ENCODE peak calls at places on chromosomes 4 and X, in four cellular contexts. Y, K, E and O are unnamed samples.

GRCh38 chrX:123771449-123772064 is 38.7 kb upstream of the THOC2 start:
- DNase-seq in Y (no peak), K (no peak), E (no peak), O (no peak)

GRCh38 chr4:38310446-38311043 is 350.3 kb downstream of the PTTG2 start:
- DNase-seq in E (no peak), Y (no peak), K (no peak), O (no peak)

GRCh38 chr4:77695769-77696168 is 90.1 kb downstream of the CXCL13 start:
- DNase-seq in E (no peak), Y (peak), K (peak), O (no peak)

GRCh38 chr4:119337010-119337409 is 15.1 kb upstream of the FABP2 start:
- DNase-seq in E (no peak), Y (peak), K (peak), O (no peak)

GRCh38 chr4:64738240-64738639 is 329.0 kb upstream of the TECRL start:
- DNase-seq in K (no peak), E (no peak), Y (no peak), O (no peak)

GRCh38 chrX:1327651-1328304 is 8.8 kb upstream of the IL3RA start:
- DNase-seq in E (peak), K (no peak), Y (no peak), O (no peak)

GRCh38 chr4:2829933-2830451 is 13.7 kb upstream of the ADD1 start:
- DNase-seq in K (no peak), E (no peak), Y (no peak), O (no peak)

GRCh38 chr4:182338731-182339130 is 95.5 kb downstream of the TENM3 start:
- DNase-seq in E (no peak), Y (no peak), K (no peak), O (no peak)

GRCh38 chr4:153151535-153152452 is 52.4 kb upstream of the TRIM2 start:
- DNase-seq in E (peak), K (no peak), Y (peak), O (peak)

GRCh38 chr4:20368926-20369325 is 117.2 kb downstream of the SLIT2 start:
- DNase-seq in E (no peak), K (peak), Y (peak), O (no peak)

GRCh38 chr4:139934336-139934735 is 219.6 kb downstream of the MAML3 start:
- DNase-seq in Y (no peak), K (peak), E (no peak), O (no peak)

GRCh38 chrX:13898603-13899002 is 81.7 kb upstream of the GPM6B start:
- DNase-seq in Y (no peak), K (peak), E (no peak), O (no peak)

GRCh38 chr4:142144813-142145212 is 508.4 kb downstream of the IL15 start:
- DNase-seq in K (no peak), E (no peak), Y (no peak), O (no peak)

GRCh38 chr4:23097251-23097650 is 404.5 kb downstream of the GBA3 start:
- DNase-seq in K (peak), E (no peak), Y (peak), O (no peak)

GRCh38 chr4:144399927-144400326 is 246.0 kb upstream of the HHIP start:
- DNase-seq in E (no peak), K (peak), Y (peak), O (no peak)

GRCh38 chrX:141439651-141440050 is 144.9 kb downstream of the SPANXA1 start:
- DNase-seq in Y (peak), E (no peak), K (no peak), O (no peak)

GRCh38 chr4:77821775-77822174 is 2.6 kb upstream of the CNOT6L start:
- DNase-seq in K (no peak), E (no peak), Y (no peak), O (no peak)

GRCh38 chr4:93501946-93502345 is 326.6 kb upstream of the ATOH1 start:
- DNase-seq in Y (peak), K (no peak), E (no peak), O (no peak)

GRCh38 chr4:161183729-161184128 is 980.1 kb downstream of the FSTL5 start:
- DNase-seq in K (no peak), Y (no peak), E (no peak), O (no peak)

GRCh38 chrX:46488712-46489111 is 56.5 kb downstream of the ZNF674 start:
- DNase-seq in K (no peak), Y (no peak), E (no peak), O (no peak)

GRCh38 chr4:140861359-140862181 is 105.4 kb upstream of the TBC1D9 start:
- DNase-seq in E (peak), Y (peak), K (peak), O (peak)

GRCh38 chr4:95835672-95836071 is 4.2 kb upstream of the PDHA2 start:
- DNase-seq in K (no peak), E (peak), Y (no peak), O (no peak)

GRCh38 chrX:154698630-154699248 is 45.4 kb upstream of the CTAG2 start:
- DNase-seq in E (no peak), Y (no peak), K (no peak), O (no peak)

GRCh38 chr4:141346144-141346543 is 125.4 kb downstream of the ZNF330 start:
- DNase-seq in Y (peak), K (peak), E (no peak), O (no peak)

GRCh38 chrX:31837445-31837844 is 765.6 kb upstream of the FTHL17 start:
- DNase-seq in K (no peak), Y (no peak), E (no peak), O (no peak)

GRCh38 chrX:267771-268261 is 13.4 kb upstream of the PLCXD1 start:
- DNase-seq in Y (no peak), E (no peak), K (no peak), O (no peak)

GRCh38 chrX:30521440-30522182 is 56.0 kb downstream of the TASL start:
- DNase-seq in Y (peak), K (peak), E (no peak), O (no peak)

GRCh38 chr4:10086506-10087120 is 30.0 kb downstream of the WDR1 start:
- DNase-seq in K (no peak), E (no peak), Y (no peak), O (no peak)

GRCh38 chrX:104172121-104172520 is 5.9 kb downstream of the FAM199X start:
- DNase-seq in E (no peak), K (no peak), Y (no peak), O (no peak)

GRCh38 chrX:23228950-23229448 is 105.7 kb upstream of the PTCHD1 start:
- DNase-seq in Y (peak), K (no peak), E (no peak), O (no peak)

GRCh38 chr4:180794352-180794751 is 1448.8 kb upstream of the TENM3 start:
- DNase-seq in E (no peak), K (no peak), Y (peak), O (no peak)

GRCh38 chr4:155984398-155984797 is 30.7 kb upstream of the CTSO start:
- DNase-seq in E (no peak), Y (no peak), K (no peak), O (no peak)

GRCh38 chr4:2354760-2355159 is 63.7 kb downstream of the ZFYVE28 start:
- DNase-seq in E (no peak), Y (no peak), K (no peak), O (no peak)

GRCh38 chr4:114286275-114286674 is 306.8 kb upstream of the ARSJ start:
- DNase-seq in Y (no peak), E (no peak), K (peak), O (no peak)

GRCh38 chrX:43225626-43226328 is 430.3 kb upstream of the MAOA start:
- DNase-seq in E (no peak), K (no peak), Y (no peak), O (no peak)

GRCh38 chr4:111048316-111048715 is 425.4 kb upstream of the PITX2 start:
- DNase-seq in E (no peak), Y (no peak), K (no peak), O (no peak)

GRCh38 chrX:54786972-54787371 is 11.1 kb downstream of the ITIH6 start:
- DNase-seq in E (peak), Y (no peak), K (no peak), O (no peak)
- TF ChIP-seq CTCF in E (peak), Y (no peak), K (no peak), O (no peak)

GRCh38 chrX:47648376-47648775 is 2.0 kb downstream of the ELK1 start:
- DNase-seq in Y (no peak), K (no peak), E (no peak), O (no peak)

GRCh38 chrX:47645530-47645929 is 4.8 kb downstream of the ELK1 start:
- DNase-seq in K (no peak), Y (no peak), E (no peak), O (no peak)

GRCh38 chrX:47643926-47644325 is 6.4 kb downstream of the ELK1 start:
- DNase-seq in E (no peak), Y (peak), K (peak), O (no peak)

GRCh38 chrX:47646636-47647035 is 3.7 kb downstream of the ELK1 start:
- DNase-seq in Y (no peak), K (no peak), E (no peak), O (no peak)

GRCh38 chrX:47644557-47645091 is 5.7 kb downstream of the ELK1 start:
- DNase-seq in Y (peak), E (peak), K (no peak), O (no peak)
- TF ChIP-seq CTCF in Y (peak), E (peak), K (peak), O (no peak)

GRCh38 chr4:185211035-185211434 is 1.6 kb downstream of the SNX25 start:
- DNase-seq in E (no peak), Y (no peak), K (no peak), O (no peak)

GRCh38 chr4:185212566-185212965 is 3.2 kb downstream of the SNX25 start:
- DNase-seq in K (no peak), Y (no peak), E (no peak), O (no peak)

GRCh38 chr4:185211641-185212040 is 2.2 kb downstream of the SNX25 start:
- DNase-seq in E (no peak), Y (no peak), K (no peak), O (no peak)

GRCh38 chr4:185210102-185210981 is 944 bp downstream of the SNX25 start:
- DNase-seq in Y (peak), E (peak), K (no peak), O (no peak)

DNA sequence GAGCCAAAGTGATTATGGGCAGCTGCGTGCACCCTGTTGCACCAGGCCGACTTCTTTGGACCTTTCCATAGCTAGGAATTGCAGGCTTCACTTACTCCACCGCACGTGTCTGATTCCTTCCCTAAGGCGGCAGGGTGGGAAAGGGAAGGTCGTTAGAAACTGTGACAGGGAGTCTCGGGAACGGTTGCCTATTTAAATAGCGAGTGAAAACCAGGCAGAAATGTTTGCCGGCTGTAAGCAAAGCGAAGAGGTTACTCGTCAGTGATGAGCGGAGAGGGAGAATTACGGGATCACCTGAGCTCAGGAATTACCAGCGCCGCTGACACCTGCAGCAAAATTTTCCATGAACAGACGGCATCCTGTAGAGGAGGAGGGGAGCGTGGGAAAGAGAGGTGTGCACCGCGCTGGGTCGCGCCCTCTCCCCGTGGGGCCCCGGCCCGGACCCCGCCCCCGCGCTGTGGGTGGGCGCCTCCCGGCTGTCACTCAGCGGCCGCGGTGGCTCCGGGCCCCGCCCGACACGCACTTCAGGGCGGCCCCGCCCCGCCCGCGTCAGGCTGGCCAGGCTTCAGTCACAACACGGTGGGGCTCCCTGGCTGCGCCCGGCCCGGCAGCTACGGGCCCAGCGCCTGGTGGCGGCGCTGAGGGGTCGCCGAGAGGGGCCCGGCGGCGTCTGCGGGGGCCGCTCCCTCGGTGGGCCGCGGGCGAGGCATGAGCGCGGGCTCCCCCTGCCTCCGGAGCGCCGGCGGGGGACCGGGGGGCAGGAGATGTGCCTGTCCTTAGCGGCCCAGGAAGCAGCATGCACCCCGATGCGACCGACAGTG is at the start of gene SNX25:
- DNase-seq in E (peak), Y (peak), K (peak), O (peak)
- TF ChIP-seq CTCF in E (no peak), Y (no peak), K (no peak), O (no peak)

GRCh38 chrX:7706032-7706431 is 136.9 kb upstream of the VCX start:
- DNase-seq in E (no peak), K (no peak), Y (no peak), O (no peak)
- TF ChIP-seq CTCF in E (peak), K (no peak), Y (peak), O (no peak)

DNA sequence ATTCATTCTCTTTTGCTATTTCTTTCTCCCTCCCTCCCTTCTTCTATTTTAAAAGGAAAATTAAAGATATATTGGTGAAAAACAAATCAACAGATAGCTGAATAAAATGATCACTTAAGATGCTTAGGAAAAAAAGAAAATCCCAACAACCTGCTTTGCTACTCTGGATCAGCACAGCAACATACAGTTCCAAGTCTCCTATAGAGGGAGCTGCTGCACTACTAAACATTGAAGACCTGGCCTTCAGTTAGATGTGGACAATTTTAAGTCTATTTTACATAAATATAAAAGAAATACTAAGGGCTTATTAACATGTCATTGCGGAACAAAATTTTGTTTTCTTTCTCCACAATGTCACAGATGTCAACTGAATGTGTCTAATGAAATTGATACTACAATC is 226.4 kb downstream of the MAGEB5 start:
- DNase-seq in K (no peak), Y (peak), E (no peak), O (no peak)
- TF ChIP-seq CTCF in K (peak), Y (peak), E (peak), O (no peak)

DNA sequence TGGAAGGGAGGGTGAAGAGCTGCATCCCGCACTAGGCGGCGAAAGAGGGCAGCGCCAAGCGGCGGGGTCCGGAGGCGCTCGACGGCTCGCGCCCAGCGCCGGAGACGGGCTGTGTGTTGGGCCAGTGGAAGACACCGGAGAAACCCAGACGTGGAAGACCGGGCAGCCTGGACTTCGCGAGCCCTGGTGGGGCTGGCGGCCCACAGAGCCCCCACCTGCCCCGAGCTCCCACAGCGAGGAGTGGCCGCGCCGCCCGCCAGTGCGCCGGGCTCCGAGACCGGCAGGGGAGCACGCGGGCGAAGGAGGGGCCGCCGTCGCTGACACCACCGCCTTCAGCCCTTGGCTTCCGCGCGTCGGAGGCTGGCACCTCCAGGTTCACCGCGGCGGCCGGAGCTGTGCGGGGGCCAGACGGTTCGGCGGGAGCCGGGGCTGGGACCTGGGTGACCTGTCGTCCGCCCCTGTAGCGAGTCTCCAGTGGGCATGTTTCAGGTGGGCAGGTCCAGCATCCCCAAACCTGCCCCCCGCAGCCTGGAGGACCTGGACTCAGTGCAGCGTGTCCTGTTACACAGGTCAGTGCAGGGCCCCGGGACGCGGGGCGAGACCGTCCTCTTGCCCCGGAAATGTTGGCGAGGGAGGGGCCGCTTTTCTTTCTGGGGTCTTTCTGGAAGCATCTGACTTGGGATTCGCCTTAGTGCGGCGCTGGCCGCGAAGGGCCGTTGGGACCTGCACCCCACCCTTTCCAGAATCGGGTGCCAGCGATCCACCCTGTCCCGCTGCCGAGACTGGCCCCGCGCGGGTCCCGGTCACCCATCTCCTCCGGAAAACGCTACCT is 9.6 kb upstream of the INTU start:
- DNase-seq in E (peak), Y (no peak), K (peak), O (no peak)
- TF ChIP-seq CTCF in E (peak), Y (peak), K (peak), O (no peak)

GRCh38 chrX:3141031-3141430 is 99.8 kb downstream of the ARSF start:
- DNase-seq in K (no peak), E (no peak), Y (no peak), O (no peak)

GRCh38 chrX:3134316-3134715 is 93.0 kb downstream of the ARSF start:
- DNase-seq in E (no peak), Y (no peak), K (peak), O (no peak)

GRCh38 chrX:3136161-3136961 is 95.1 kb downstream of the ARSF start:
- DNase-seq in Y (no peak), E (no peak), K (no peak), O (no peak)
- TF ChIP-seq CTCF in Y (no peak), E (no peak), K (no peak), O (no peak)

GRCh38 chr4:145937990-145938611 is 522 bp downstream of the ZNF827 start:
- DNase-seq in K (no peak), E (peak), Y (peak), O (no peak)
- TF ChIP-seq CTCF in K (no peak), E (no peak), Y (no peak), O (no peak)